ENCODE peak calls at places on chromosomes 2 and 18, in ten cellular contexts. B, N, K, V, Z, G, Y, D, X and S are unnamed samples. For H4K20me1, the result is how much of the 10 kb centered on the place peaks cover.

GRCh38 chr2:217953531-217953932 is 49.3 kb downstream of the TNS1 start:
- DNase-seq in B (no peak), N (no peak), K (no peak), V (no peak), Z (no peak), G (no peak), Y (no peak), D (no peak), X (no peak), S (no peak)

GRCh38 chr18:39318462-39318861 is 1752.9 kb upstream of the CELF4 start:
- DNase-seq in B (no peak), N (peak), K (no peak), V (no peak), Z (no peak), G (no peak), Y (no peak), D (no peak), X (no peak), S (no peak)

GRCh38 chr2:20424300-20425290 is 22.3 kb upstream of the RHOB start:
- DNase-seq in B (peak), N (peak), K (peak), V (no peak), Z (peak), G (peak), Y (no peak), D (peak), X (peak), S (peak)

GRCh38 chr18:33440011-33440383 is 524 bp downstream of the CCDC178 start:
- DNase-seq in B (no peak), N (peak), K (peak), V (no peak), Z (peak), G (peak), Y (peak), D (peak), X (peak), S (peak)

GRCh38 chr2:188529710-188530109 is 238.0 kb downstream of the GULP1 start:
- DNase-seq in B (no peak), N (no peak), K (peak), V (no peak), Z (no peak), G (no peak), Y (no peak), D (no peak), X (no peak), S (no peak)

GRCh38 chr18:65901522-65901921 is 150.7 kb downstream of the CDH7 start:
- DNase-seq in B (no peak), N (no peak), K (no peak), V (no peak), Z (no peak), G (no peak), Y (no peak), D (no peak), X (no peak), S (no peak)

GRCh38 chr18:54805571-54806334 is 22.5 kb upstream of the RAB27B start:
- DNase-seq in B (peak), N (no peak), K (peak), V (no peak), Z (peak), G (peak), Y (no peak), D (no peak), X (peak), S (peak)

GRCh38 chr2:157246212-157247067 is 11.1 kb upstream of the GALNT5 start:
- DNase-seq in B (peak), N (peak), K (peak), V (peak), Z (peak), G (peak), Y (peak), D (no peak), X (peak), S (peak)

GRCh38 chr2:232200195-232200594 is 178.4 kb upstream of the ALPP start:
- DNase-seq in B (no peak), N (no peak), K (no peak), V (no peak), Z (no peak), G (no peak), Y (no peak), D (no peak), X (no peak), S (no peak)

GRCh38 chr2:235026137-235026536 is 74.3 kb downstream of the SH3BP4 start:
- DNase-seq in B (peak), N (no peak), K (peak), V (peak), Z (peak), G (peak), Y (no peak), D (no peak), X (peak), S (peak)

GRCh38 chr2:234674781-234675201 is 177.9 kb upstream of the ARL4C start:
- DNase-seq in B (peak), N (no peak), K (peak), V (no peak), Z (peak), G (peak), Y (no peak), D (no peak), X (peak), S (no peak)

GRCh38 chr18:3117493-3118192 is 102.1 kb downstream of the MYOM1 start:
- DNase-seq in B (peak), N (no peak), K (no peak), V (no peak), Z (no peak), G (no peak), Y (no peak), D (no peak), X (peak), S (no peak)

GRCh38 chr2:172664766-172665165 is 70.9 kb upstream of the RAPGEF4 start:
- DNase-seq in B (no peak), N (no peak), K (no peak), V (no peak), Z (no peak), G (peak), Y (no peak), D (no peak), X (no peak), S (no peak)

GRCh38 chr2:219571311-219572236 is at the start of gene OBSL1:
- DNase-seq in B (peak), N (peak), K (peak), V (no peak), Z (peak), G (peak), Y (no peak), D (no peak), X (peak), S (peak)

GRCh38 chr2:240586919-240587800 is 626 bp downstream of the CAPN10 start:
- DNase-seq in B (peak), N (peak), K (no peak), V (no peak), Z (no peak), G (peak), Y (no peak), D (peak), X (peak), S (peak)

GRCh38 chr2:238412067-238412767 is 14.5 kb upstream of the ASB1 start:
- DNase-seq in B (no peak), N (no peak), K (no peak), V (no peak), Z (no peak), G (no peak), Y (no peak), D (no peak), X (no peak), S (no peak)

GRCh38 chr2:27307545-27308358 is 493 bp downstream of the UCN start:
- DNase-seq in B (no peak), N (peak), K (no peak), V (no peak), Z (no peak), G (peak), Y (no peak), D (no peak), X (no peak), S (peak)

GRCh38 chr2:16251511-16252205 is 311.3 kb downstream of the MYCN start:
- DNase-seq in B (no peak), N (no peak), K (no peak), V (no peak), Z (no peak), G (no peak), Y (no peak), D (no peak), X (no peak), S (no peak)

GRCh38 chr18:5058768-5059539 is 138.1 kb downstream of the AKAIN1 start:
- DNase-seq in B (no peak), N (no peak), K (no peak), V (no peak), Z (no peak), G (peak), Y (no peak), D (peak), X (no peak), S (no peak)

GRCh38 chr2:237315170-237315880 is 98.6 kb downstream of the COL6A3 start:
- DNase-seq in B (no peak), N (peak), K (peak), V (no peak), Z (peak), G (peak), Y (no peak), D (no peak), X (no peak), S (peak)

GRCh38 chr2:74507926-74508520 is 528 bp upstream of the PCGF1 start:
- DNase-seq in B (no peak), N (peak), K (no peak), V (no peak), Z (no peak), G (peak), Y (no peak), D (no peak), X (no peak), S (peak)

GRCh38 chr2:239695106-239695727 is 294.4 kb upstream of the HDAC4 start:
- DNase-seq in B (no peak), N (no peak), K (no peak), V (no peak), Z (no peak), G (no peak), Y (no peak), D (no peak), X (no peak), S (no peak)

GRCh38 chr2:40511661-40512213 is 59.8 kb upstream of the SLC8A1 start:
- DNase-seq in B (no peak), N (peak), K (peak), V (no peak), Z (peak), G (peak), Y (no peak), D (no peak), X (peak), S (peak)

GRCh38 chr2:80519699-80520291 is 215.2 kb upstream of the LRRTM1 start:
- DNase-seq in B (no peak), N (no peak), K (no peak), V (no peak), Z (no peak), G (peak), Y (no peak), D (peak), X (no peak), S (no peak)

GRCh38 chr2:149191915-149192314 is 138.5 kb upstream of the LYPD6 start:
- DNase-seq in B (no peak), N (no peak), K (no peak), V (no peak), Z (no peak), G (no peak), Y (no peak), D (no peak), X (peak), S (peak)

GRCh38 chr18:36534154-36534688 is 236.7 kb downstream of the FHOD3 start:
- DNase-seq in B (no peak), N (no peak), K (peak), V (no peak), Z (no peak), G (peak), Y (no peak), D (no peak), X (peak), S (no peak)

GRCh38 chr2:113920996-113921395 is 31.1 kb downstream of the ACTR3 start:
- DNase-seq in B (no peak), N (no peak), K (peak), V (no peak), Z (no peak), G (peak), Y (no peak), D (no peak), X (no peak), S (no peak)

GRCh38 chr18:75405341-75405740 is 22.2 kb downstream of the SMIM21 start:
- DNase-seq in B (no peak), N (no peak), K (peak), V (no peak), Z (no peak), G (peak), Y (no peak), D (no peak), X (peak), S (no peak)

GRCh38 chr2:18516112-18516511 is 44.3 kb downstream of the RDH14 start:
- DNase-seq in B (no peak), N (peak), K (peak), V (no peak), Z (peak), G (peak), Y (no peak), D (no peak), X (no peak), S (no peak)

GRCh38 chr2:29450823-29451222 is 335.6 kb downstream of the CLIP4 start:
- DNase-seq in B (no peak), N (no peak), K (no peak), V (no peak), Z (no peak), G (no peak), Y (no peak), D (no peak), X (no peak), S (no peak)

GRCh38 chr2:128557841-128558241 is 239.2 kb upstream of the HS6ST1 start:
- DNase-seq in B (no peak), N (no peak), K (no peak), V (no peak), Z (peak), G (peak), Y (no peak), D (no peak), X (no peak), S (peak)

GRCh38 chr2:110167326-110167955 is 37.4 kb downstream of the NPHP1 start:
- DNase-seq in B (no peak), N (peak), K (peak), V (no peak), Z (no peak), G (peak), Y (peak), D (no peak), X (no peak), S (no peak)

GRCh38 chr18:70041459-70042020 is 93.9 kb upstream of the CD226 start:
- DNase-seq in B (no peak), N (no peak), K (no peak), V (no peak), Z (no peak), G (no peak), Y (no peak), D (no peak), X (no peak), S (no peak)

GRCh38 chr18:12278765-12279682 is 24.9 kb downstream of the CIDEA start:
- DNase-seq in B (no peak), N (peak), K (peak), V (no peak), Z (peak), G (peak), Y (peak), D (no peak), X (peak), S (peak)

GRCh38 chr18:22683196-22683676 is 249.9 kb upstream of the RBBP8 start:
- DNase-seq in B (no peak), N (no peak), K (peak), V (no peak), Z (peak), G (peak), Y (no peak), D (no peak), X (peak), S (peak)

GRCh38 chr2:112728029-112728362 is 7.2 kb downstream of the NT5DC4 start:
- DNase-seq in B (no peak), N (no peak), K (no peak), V (no peak), Z (no peak), G (no peak), Y (no peak), D (no peak), X (no peak), S (no peak)

GRCh38 chr2:98769784-98770183 is 38.9 kb upstream of the MGAT4A start:
- DNase-seq in B (no peak), N (peak), K (no peak), V (no peak), Z (no peak), G (no peak), Y (no peak), D (no peak), X (no peak), S (peak)

GRCh38 chr2:260507-261161 is 3.2 kb downstream of the SH3YL1 start:
- DNase-seq in B (no peak), N (no peak), K (no peak), V (no peak), Z (peak), G (no peak), Y (no peak), D (no peak), X (no peak), S (no peak)

GRCh38 chr2:50344509-50345106 is 687.3 kb downstream of the NRXN1 start:
- DNase-seq in B (no peak), N (peak), K (no peak), V (no peak), Z (no peak), G (no peak), Y (no peak), D (peak), X (no peak), S (no peak)

GRCh38 chr2:190599073-190599472 is 49.8 kb upstream of the NAB1 start:
- DNase-seq in B (no peak), N (no peak), K (peak), V (no peak), Z (no peak), G (peak), Y (no peak), D (no peak), X (no peak), S (no peak)
- H4K20me1 ChIP-seq in B (under half), N (under half), K (under half), V (under half), Z (under half), G (under half), Y (under half), D (under half), X (under half), S (under half)

DNA sequence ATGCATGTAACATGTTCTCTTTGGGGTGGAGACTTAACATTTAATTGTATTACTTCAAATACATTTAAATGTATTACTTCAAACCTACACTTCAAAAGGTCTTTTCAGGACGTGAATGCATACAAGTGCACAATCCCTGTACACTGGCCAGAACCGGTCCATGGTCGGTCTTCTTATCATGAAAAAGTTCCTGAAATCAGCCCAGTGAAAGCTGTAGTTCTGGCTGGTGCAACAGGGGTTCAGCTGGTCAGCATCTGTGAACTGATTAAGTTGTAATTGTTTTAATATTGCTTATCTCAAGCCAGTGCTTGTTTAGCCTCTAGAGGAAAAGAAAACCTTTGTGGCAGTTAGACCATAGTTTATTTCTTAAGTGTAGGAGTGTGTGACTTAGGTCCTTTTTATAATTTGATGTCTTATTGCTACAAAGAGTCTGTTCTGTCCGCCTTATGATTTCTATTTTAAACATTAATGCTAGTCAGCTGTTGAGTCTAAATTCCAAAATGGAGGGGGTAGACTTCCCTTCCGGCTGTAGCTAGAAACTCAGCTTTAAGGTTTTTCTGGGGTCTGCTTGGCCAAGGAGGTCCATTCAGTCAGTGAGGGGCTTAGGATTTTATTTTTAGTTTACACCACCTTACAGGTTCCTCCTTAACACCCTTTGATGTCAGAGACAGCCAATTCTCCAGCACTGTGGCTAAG is 765 bp upstream of the CYBRD1 start:
- DNase-seq in B (peak), N (no peak), K (no peak), V (no peak), Z (no peak), G (peak), Y (no peak), D (no peak), X (no peak), S (peak)
- H3K4me3 ChIP-seq in B (peak), N (peak), K (peak), V (peak), Z (peak), G (peak), Y (peak), D (no peak), X (peak), S (peak)

DNA sequence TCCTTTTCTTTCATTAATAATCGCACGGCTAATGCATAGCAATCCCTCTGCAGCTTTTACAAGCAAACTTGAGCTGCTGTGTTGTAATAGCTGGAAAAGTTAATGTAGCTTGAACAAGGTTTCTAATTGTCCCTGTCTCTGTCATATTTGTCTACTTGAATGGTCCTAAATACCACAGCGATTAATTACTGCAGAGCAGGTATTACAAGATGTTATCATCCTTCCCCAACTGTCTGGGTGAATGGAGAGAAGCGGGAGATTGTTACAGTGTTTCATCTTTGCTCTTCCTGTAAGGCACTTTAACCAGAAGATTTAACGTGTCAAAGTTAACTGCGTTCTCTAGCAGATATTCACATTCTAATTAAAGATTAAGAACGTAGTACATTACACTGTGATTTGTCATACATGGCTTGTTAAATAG is 422.2 kb upstream of the POU3F3 start:
- DNase-seq in B (no peak), N (no peak), K (peak), V (no peak), Z (no peak), G (no peak), Y (no peak), D (no peak), X (no peak), S (no peak)
- H4K20me1 ChIP-seq in B (under half), N (under half), K (under half), V (under half), Z (under half), G (under half), Y (under half), D (under half), X (under half), S (under half)

DNA sequence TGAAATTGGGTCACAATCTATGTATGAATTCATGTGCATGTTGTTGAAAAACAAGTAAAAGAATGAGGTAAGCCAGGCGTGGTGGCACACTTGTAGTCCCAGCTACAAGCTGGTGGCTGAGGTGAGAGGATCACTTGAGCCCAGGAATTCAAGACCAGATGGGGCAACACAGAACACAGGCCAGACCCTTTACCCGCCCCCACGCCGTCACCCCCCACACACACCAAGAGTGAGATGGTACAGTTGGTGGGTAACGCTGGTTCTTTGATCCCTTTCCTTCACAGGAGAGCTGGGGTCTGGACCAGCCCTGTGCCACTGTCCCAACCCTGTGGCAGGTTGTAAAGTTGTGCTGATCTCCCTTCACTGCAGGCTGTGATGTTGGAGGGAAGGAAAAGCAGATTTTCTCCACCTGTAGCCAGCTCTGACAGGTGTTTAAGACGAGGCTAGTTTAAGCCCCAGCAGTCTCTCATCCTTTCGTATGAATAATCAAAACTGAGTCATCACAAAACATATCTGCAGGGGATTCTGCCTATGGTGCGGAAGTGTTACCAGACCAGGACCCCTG is 13.6 kb downstream of the B3GNT2 start:
- DNase-seq in B (no peak), N (no peak), K (no peak), V (no peak), Z (no peak), G (no peak), Y (no peak), D (no peak), X (no peak), S (no peak)
- H3K4me3 ChIP-seq in B (no peak), N (no peak), K (no peak), V (no peak), Z (no peak), G (no peak), Y (no peak), D (no peak), X (no peak), S (no peak)

DNA sequence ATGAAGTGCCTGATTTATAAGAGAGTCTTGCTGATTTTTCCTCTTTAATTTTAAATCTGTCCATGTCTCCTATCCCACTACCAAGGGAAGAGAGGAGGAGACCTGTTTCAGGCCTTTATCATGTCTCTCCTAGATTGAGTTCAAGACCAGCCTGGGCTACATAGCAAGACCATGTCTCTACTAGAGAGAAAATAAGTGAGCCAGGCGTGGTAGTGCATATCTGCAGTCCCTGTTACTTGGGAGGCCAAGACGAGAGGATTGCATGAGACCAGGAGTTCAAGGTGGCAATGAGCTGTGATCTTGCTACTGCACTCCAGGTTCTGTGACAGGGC is 20.0 kb downstream of the EML4 start:
- DNase-seq in B (no peak), N (no peak), K (no peak), V (no peak), Z (no peak), G (no peak), Y (no peak), D (no peak), X (no peak), S (no peak)
- H4K20me1 ChIP-seq in B (under half), N (under half), K (under half), V (under half), Z (under half), G (under half), Y (under half), D (under half), X (under half), S (under half)